ENCODE peak calls at places on chromosome 4, in six cellular contexts. H is GM23248, P is GM04503, O is lower lobe of right lung, B is mesothelial cell of epicardium, C is thoracic aorta. W is an unnamed sample.

GRCh38 chr4:52106142-52106541 is 55.0 kb downstream of the SPATA18 start:
- DNase-seq in H (no peak), P (no peak), O (no peak), B (no peak), C (no peak), W (no peak)

GRCh38 chr4:127870688-127871087 is 10.0 kb upstream of the PLK4 start:
- DNase-seq in H (peak; percentile 72), P (peak; percentile 59), O (no peak), B (no peak), C (no peak), W (no peak)

GRCh38 chr4:8723222-8723980 is 130.8 kb downstream of the CPZ start:
- DNase-seq in H (no peak), P (no peak), O (peak; percentile 20), B (peak; percentile 27), C (no peak), W (no peak)

GRCh38 chr4:15253346-15253745 is 174.5 kb upstream of the C1QTNF7 start:
- DNase-seq in H (no peak), P (no peak), O (no peak), B (no peak), C (no peak), W (no peak)

GRCh38 chr4:53777244-53777984 is 186.1 kb upstream of the LNX1 start:
- DNase-seq in H (peak; percentile 90), P (peak; percentile 61), O (no peak), B (no peak), C (no peak), W (no peak)

GRCh38 chr4:175499735-175500352 is 312.2 kb downstream of the GPM6A start:
- DNase-seq in H (no peak), P (no peak), O (no peak), B (no peak), C (no peak), W (no peak)

GRCh38 chr4:87559090-87559837 is 30.1 kb upstream of the SPARCL1 start:
- DNase-seq in H (no peak), P (no peak), O (no peak), B (no peak), C (no peak), W (no peak)

GRCh38 chr4:124144302-124144701 is 568.2 kb downstream of the ANKRD50 start:
- DNase-seq in H (peak; percentile 7), P (no peak), O (no peak), B (no peak), C (no peak), W (no peak)

GRCh38 chr4:38567448-38567847 is 96.6 kb upstream of the KLF3 start:
- DNase-seq in H (no peak), P (no peak), O (no peak), B (no peak), C (no peak), W (no peak)

GRCh38 chr4:41448935-41449334 is 89.0 kb upstream of the LIMCH1 start:
- DNase-seq in H (peak; percentile 55), P (no peak), O (no peak), B (no peak), C (no peak), W (no peak)

GRCh38 chr4:7652451-7652871 is 217.7 kb upstream of the PSAPL1 start:
- DNase-seq in H (no peak), P (no peak), O (peak; percentile 43), B (no peak), C (no peak), W (no peak)

GRCh38 chr4:66791686-66792085 is 753.6 kb downstream of the CENPC start:
- DNase-seq in H (no peak), P (no peak), O (no peak), B (no peak), C (no peak), W (no peak)